ENCODE peak calls at places on chromosomes 16 and 17, in ten cellular contexts. Z is AG20443; B is T-helper 2 cell treated with Interferon-gamma antibody and Interleukin-4, amounts not matched to agents 5 μg/mL and 100 μg/mL, for 36 hours; O is osteocyte; P is hypothalamus; V is NT2/D1; H is T-cell; N is NCI-H1436; F is cardiac muscle cell; Y is hepatic stellate cell. K is an unnamed sample.

GRCh38 chr16:10180042-10180770 is 2.0 kb downstream of the GRIN2A start:
- DNase-seq in F (no peak), H (no peak), V (no peak), Z (no peak), N (no peak), O (no peak), P (no peak), Y (no peak), B (no peak), K (no peak)

GRCh38 chr16:58556678-58557077 is 41.4 kb downstream of the SETD6 start:
- DNase-seq in N (no peak), P (no peak), F (no peak), O (no peak), H (no peak), B (no peak), Y (no peak), Z (no peak), V (no peak), K (no peak)

GRCh38 chr17:29569245-29569950 is 897 bp downstream of the TP53I13 start:
- DNase-seq in F (no peak), N (no peak), B (no peak), Z (peak), O (peak), P (no peak), Y (peak), V (no peak), H (no peak), K (no peak)

GRCh38 chr17:40598928-40599627 is 33.8 kb upstream of the CCR7 start:
- DNase-seq in O (peak), Y (peak), V (no peak), B (peak), H (peak), N (peak), P (no peak), F (no peak), Z (no peak), K (no peak)

GRCh38 chr17:57915532-57915931 is 39.7 kb downstream of the CUEDC1 start:
- DNase-seq in Z (no peak), B (no peak), N (no peak), Y (no peak), H (no peak), V (no peak), F (peak), P (no peak), O (no peak), K (no peak)

GRCh38 chr17:48553190-48553547 is 8.3 kb upstream of the HOXB2 start:
- DNase-seq in V (no peak), O (no peak), H (no peak), F (no peak), P (no peak), Z (no peak), Y (no peak), B (no peak), N (no peak), K (no peak)

GRCh38 chr17:59131131-59131530 is 23.9 kb downstream of the SKA2 start:
- DNase-seq in P (no peak), B (no peak), O (no peak), Z (no peak), H (no peak), F (no peak), Y (no peak), N (no peak), V (no peak), K (no peak)

GRCh38 chr16:85492617-85492957 is 120.5 kb upstream of the GSE1 start:
- DNase-seq in B (no peak), P (no peak), Z (no peak), F (no peak), O (no peak), Y (no peak), N (no peak), H (no peak), V (no peak), K (no peak)

GRCh38 chr17:3723556-3724372 is at the start of gene HASPIN:
- DNase-seq in B (peak), P (peak), Z (peak), Y (peak), F (peak), O (peak), V (peak), H (peak), N (peak), K (peak)

GRCh38 chr17:68511254-68511670 is 968 bp upstream of the PRKAR1A start:
- DNase-seq in H (no peak), O (no peak), Y (no peak), P (no peak), F (no peak), N (no peak), B (no peak), V (no peak), Z (no peak), K (no peak)

GRCh38 chr17:66353937-66354401 is 51.6 kb downstream of the PRKCA start:
- DNase-seq in V (no peak), H (no peak), B (no peak), N (no peak), Y (peak), Z (peak), P (no peak), F (no peak), O (no peak), K (no peak)

GRCh38 chr17:73955616-73956015 is 247.9 kb upstream of the RPL38 start:
- DNase-seq in F (no peak), O (no peak), Z (no peak), H (no peak), P (no peak), Y (no peak), V (no peak), N (no peak), B (no peak), K (no peak)

GRCh38 chr17:61382796-61383688 is 16.6 kb upstream of the TBX2 start:
- DNase-seq in Z (no peak), V (no peak), Y (no peak), H (no peak), F (no peak), O (no peak), P (no peak), B (no peak), N (no peak), K (no peak)

GRCh38 chr16:21560462-21560861 is 38.9 kb upstream of the METTL9 start:
- DNase-seq in Y (no peak), O (no peak), H (no peak), B (no peak), V (no peak), Z (no peak), F (no peak), N (no peak), P (no peak), K (no peak)

GRCh38 chr17:48194097-48194550 is 86.6 kb downstream of the SNX11 start:
- DNase-seq in P (no peak), Y (no peak), B (peak), V (no peak), O (no peak), Z (no peak), N (peak), H (no peak), F (no peak), K (no peak)

GRCh38 chr17:17353625-17354484 is 50.7 kb downstream of the NT5M start:
- DNase-seq in O (no peak), N (no peak), Y (no peak), H (no peak), F (no peak), P (no peak), B (no peak), Z (no peak), V (no peak), K (no peak)

GRCh38 chr16:12613131-12613991 is 190.3 kb downstream of the CPPED1 start:
- DNase-seq in V (peak), Z (no peak), P (no peak), H (no peak), F (no peak), N (no peak), O (peak), Y (no peak), B (peak), K (peak)

GRCh38 chr17:28975634-28976033 is 24.3 kb upstream of the PHF12 start:
- DNase-seq in O (no peak), N (no peak), B (no peak), P (no peak), V (no peak), H (no peak), Y (no peak), F (no peak), Z (no peak), K (no peak)

GRCh38 chr16:3283525-3284447 is 495 bp downstream of the ZNF263 start:
- DNase-seq in Y (no peak), F (no peak), B (no peak), N (no peak), V (no peak), Z (no peak), O (no peak), H (no peak), P (no peak), K (no peak)

GRCh38 chr16:50238868-50239301 is 27.5 kb upstream of the ADCY7 start:
- DNase-seq in H (no peak), Z (no peak), O (no peak), P (no peak), Y (no peak), V (no peak), B (no peak), F (no peak), N (peak), K (no peak)

GRCh38 chr16:68384293-68385255 is 63.7 kb downstream of the SMPD3 start:
- DNase-seq in P (no peak), B (no peak), N (no peak), V (no peak), O (no peak), H (no peak), F (peak), Z (no peak), Y (no peak), K (no peak)

GRCh38 chr17:47066095-47066494 is 87.0 kb upstream of the RPRML start:
- DNase-seq in B (no peak), V (no peak), N (no peak), P (no peak), H (no peak), F (no peak), Y (no peak), Z (no peak), O (no peak), K (no peak)

GRCh38 chr16:8912793-8913192 is 30.6 kb downstream of the LITAFD start:
- DNase-seq in Y (no peak), N (no peak), B (no peak), Z (no peak), P (no peak), H (no peak), V (no peak), F (no peak), O (no peak), K (no peak)

GRCh38 chr17:74190807-74191206 is 12.7 kb upstream of the RPL38 start:
- DNase-seq in H (no peak), Z (peak), Y (no peak), O (no peak), P (no peak), F (peak), N (no peak), B (no peak), V (no peak), K (no peak)

GRCh38 chr16:27406729-27407128 is 4.8 kb downstream of the IL21R start:
- DNase-seq in N (no peak), O (peak), V (no peak), P (no peak), Z (peak), H (no peak), B (no peak), F (no peak), Y (no peak), K (no peak)

GRCh38 chr17:7382901-7383300 is 2.0 kb downstream of the TNK1 start:
- DNase-seq in V (no peak), B (no peak), Y (no peak), H (no peak), P (no peak), F (no peak), Z (no peak), N (no peak), O (no peak), K (no peak)

GRCh38 chr16:47787695-47788094 is 326.6 kb downstream of the PHKB start:
- DNase-seq in V (peak), Z (no peak), F (peak), Y (no peak), P (no peak), N (no peak), B (no peak), O (no peak), H (no peak), K (no peak)

GRCh38 chr17:1455291-1455747 is 713 bp downstream of the CRK start:
- DNase-seq in Z (peak), Y (peak), V (peak), H (peak), O (no peak), F (peak), N (peak), B (peak), P (peak), K (no peak)

GRCh38 chr17:1059131-1059795 is 62.3 kb downstream of the TIMM22 start:
- DNase-seq in O (no peak), Y (no peak), F (no peak), N (no peak), H (no peak), Z (no peak), P (no peak), V (no peak), B (no peak), K (no peak)

GRCh38 chr17:7885357-7886226 is 3.0 kb upstream of the CHD3 start:
- DNase-seq in Z (peak), H (peak), F (peak), Y (peak), B (peak), P (peak), O (no peak), V (no peak), N (no peak), K (no peak)

GRCh38 chr17:1511756-1512321 is 4.6 kb downstream of the INPP5K start:
- DNase-seq in Z (peak), B (no peak), P (peak), N (no peak), Y (no peak), H (no peak), F (no peak), V (no peak), O (no peak), K (no peak)

GRCh38 chr17:36972186-36972686 is 23.5 kb downstream of the AATF start:
- DNase-seq in P (no peak), V (no peak), F (no peak), B (no peak), O (no peak), Y (no peak), N (no peak), Z (no peak), H (no peak), K (no peak)

GRCh38 chr16:55643161-55643970 is 12.4 kb upstream of the SLC6A2 start:
- DNase-seq in F (peak), V (no peak), Z (no peak), O (peak), H (no peak), P (no peak), B (no peak), Y (no peak), N (no peak), K (no peak)

GRCh38 chr16:24624102-24624501 is 84.7 kb downstream of the RBBP6 start:
- DNase-seq in O (no peak), F (no peak), V (no peak), Y (no peak), H (no peak), N (no peak), B (no peak), Z (no peak), P (no peak), K (no peak)

GRCh38 chr16:9256196-9256595 is 164.8 kb downstream of the HAPSTR1 start:
- DNase-seq in N (no peak), B (peak), P (no peak), V (peak), H (no peak), O (no peak), Y (no peak), F (peak), Z (no peak), K (peak)

GRCh38 chr17:37147301-37147812 is 198.6 kb downstream of the AATF start:
- DNase-seq in P (peak), B (no peak), V (no peak), H (no peak), O (no peak), N (no peak), Y (no peak), Z (no peak), F (no peak), K (no peak)

GRCh38 chr16:89431158-89431584 is 59.2 kb downstream of the ANKRD11 start:
- DNase-seq in P (no peak), Y (no peak), Z (peak), O (no peak), F (no peak), B (no peak), H (no peak), V (no peak), N (no peak), K (no peak)

K was measured in iPS DF 19.7.